ENCODE peak calls at places on chromosomes 2 and 18, in four cellular contexts. U is epithelial cell of esophagus, X is globus pallidus, N is endothelial cell. V is an unnamed sample.

GRCh38 chr2:215668329-215668728 is 232.5 kb upstream of the FN1 start:
- DNase-seq in X (no peak), N (no peak), U (no peak), V (no peak)

GRCh38 chr18:11500153-11501122 is 109.0 kb upstream of the SLC35G4 start:
- DNase-seq in N (no peak), X (no peak), U (peak), V (no peak)

GRCh38 chr18:79502785-79503184 is 107.1 kb downstream of the NFATC1 start:
- DNase-seq in X (no peak), U (no peak), N (no peak), V (no peak)

GRCh38 chr2:174666312-174666711 is 68.7 kb upstream of the WIPF1 start:
- DNase-seq in N (no peak), U (no peak), X (peak), V (no peak)

GRCh38 chr2:181124499-181124898 is 144.1 kb downstream of the UBE2E3 start:
- DNase-seq in N (no peak), U (no peak), X (no peak), V (no peak)

GRCh38 chr2:102788216-102788879 is 26.5 kb downstream of the TMEM182 start:
- DNase-seq in U (no peak), N (no peak), X (no peak), V (no peak)

GRCh38 chr2:71690231-71690834 is 237.0 kb downstream of the DYSF start:
- DNase-seq in X (no peak), U (no peak), N (no peak), V (no peak)

GRCh38 chr2:189137519-189137918 is 42.0 kb downstream of the COL5A2 start:
- DNase-seq in X (no peak), N (no peak), U (no peak), V (no peak)

GRCh38 chr2:228048838-228049490 is 132.5 kb downstream of the SPHKAP start:
- DNase-seq in U (peak), X (peak), N (peak), V (peak)

GRCh38 chr2:73979686-73980085 is 5.0 kb upstream of the TET3 start:
- DNase-seq in U (peak), N (no peak), X (no peak), V (no peak)

GRCh38 chr2:152247337-152247695 is 71.8 kb upstream of the STAM2 start:
- DNase-seq in X (no peak), N (no peak), U (peak), V (no peak)

GRCh38 chr2:239111401-239112100 is 263.7 kb downstream of the TWIST2 start:
- DNase-seq in X (no peak), N (no peak), U (no peak), V (no peak)

GRCh38 chr2:204608261-204608660 is 63.0 kb downstream of the PARD3B start:
- DNase-seq in U (no peak), X (peak), N (no peak), V (no peak)

GRCh38 chr2:207236156-207236935 is 70.6 kb upstream of the KLF7 start:
- DNase-seq in U (no peak), N (no peak), X (no peak), V (no peak)

GRCh38 chr2:158990397-158991209 is 22.2 kb downstream of the TANC1 start:
- DNase-seq in X (no peak), N (no peak), U (peak), V (no peak)

GRCh38 chr2:170818294-170819104 is 1.8 kb downstream of the GAD1 start:
- DNase-seq in U (no peak), X (no peak), N (no peak), V (no peak)

GRCh38 chr2:172701250-172701649 is 34.4 kb upstream of the RAPGEF4 start:
- DNase-seq in U (peak), X (no peak), N (no peak), V (no peak)

GRCh38 chr2:2547451-2547850 is 216.4 kb upstream of the MYT1L start:
- DNase-seq in N (no peak), X (peak), U (no peak), V (no peak)

GRCh38 chr2:196336715-196337617 is 165.6 kb upstream of the STK17B start:
- DNase-seq in N (no peak), X (peak), U (peak), V (peak)

GRCh38 chr18:61528961-61529360 is 195.7 kb downstream of the CDH20 start:
- DNase-seq in U (no peak), N (no peak), X (no peak), V (no peak)

GRCh38 chr2:42764096-42764495 is at the start of gene OXER1:
- DNase-seq in U (no peak), X (no peak), N (no peak), V (no peak)

GRCh38 chr2:141707486-141707885 is 423.3 kb downstream of the LRP1B start:
- DNase-seq in X (no peak), U (no peak), N (no peak), V (no peak)

GRCh38 chr2:240338274-240338673 is 97.2 kb upstream of the GPC1 start:
- DNase-seq in U (no peak), X (no peak), N (no peak), V (no peak)

GRCh38 chr18:58512161-58512581 is 116.7 kb downstream of the ALPK2 start:
- DNase-seq in N (no peak), U (no peak), X (peak), V (no peak)

GRCh38 chr2:67048314-67048713 is 348.8 kb upstream of the ETAA1 start:
- DNase-seq in N (no peak), U (no peak), X (no peak), V (no peak)

GRCh38 chr2:45634223-45634622 is 17.3 kb upstream of the PRKCE start:
- DNase-seq in U (no peak), N (no peak), X (no peak), V (no peak)

GRCh38 chr2:176769021-176769420 is 443.6 kb upstream of the HNRNPA3 start:
- DNase-seq in U (no peak), X (no peak), N (no peak), V (no peak)

GRCh38 chr2:202161106-202161836 is 77.1 kb downstream of the SUMO1 start:
- DNase-seq in X (no peak), U (peak), N (no peak), V (no peak)

GRCh38 chr2:97928591-97928990 is 67.2 kb downstream of the TMEM131 start:
- DNase-seq in U (no peak), N (no peak), X (no peak), V (no peak)